ENCODE peak calls at places on chromosomes 16 and 17, in ten cellular contexts. G, H, T, O, U, I, W, C, Y and M are unnamed samples.

GRCh38 chr17:73384926-73385325 is 73.1 kb upstream of the CDC42EP4 start:
- DNase-seq in G (no peak), H (no peak), T (no peak), O (no peak), U (no peak), I (no peak), W (no peak), C (no peak), Y (no peak), M (no peak)

GRCh38 chr17:65474658-65475057 is 86.8 kb downstream of the AXIN2 start:
- DNase-seq in G (no peak), H (no peak), T (no peak), O (no peak), U (no peak), I (no peak), W (no peak), C (no peak), Y (no peak), M (no peak)

GRCh38 chr17:27153005-27153404 is 140.9 kb upstream of the WSB1 start:
- DNase-seq in G (no peak), H (peak), T (no peak), O (no peak), U (peak), I (no peak), W (no peak), C (no peak), Y (no peak), M (peak)

GRCh38 chr16:87681990-87682570 is 79.8 kb downstream of the JPH3 start:
- DNase-seq in G (no peak), H (peak), T (no peak), O (peak), U (no peak), I (no peak), W (peak), C (no peak), Y (no peak), M (no peak)

GRCh38 chr17:50207318-50207717 is 5.9 kb upstream of the COL1A1 start:
- DNase-seq in G (no peak), H (no peak), T (no peak), O (no peak), U (no peak), I (no peak), W (no peak), C (no peak), Y (no peak), M (no peak)

GRCh38 chr17:36592711-36593321 is 1.1 kb downstream of the DHRS11 start:
- DNase-seq in G (no peak), H (no peak), T (no peak), O (no peak), U (peak), I (no peak), W (no peak), C (peak), Y (no peak), M (peak)

GRCh38 chr17:2847601-2848255 is 51.5 kb downstream of the RAP1GAP2 start:
- DNase-seq in G (no peak), H (no peak), T (no peak), O (no peak), U (no peak), I (no peak), W (no peak), C (no peak), Y (no peak), M (no peak)

GRCh38 chr16:81774348-81774747 is 4.7 kb upstream of the PLCG2 start:
- DNase-seq in G (no peak), H (no peak), T (peak), O (no peak), U (no peak), I (no peak), W (no peak), C (no peak), Y (no peak), M (peak)

GRCh38 chr16:3578121-3578520 is 918 bp upstream of the NLRC3 start:
- DNase-seq in G (no peak), H (no peak), T (no peak), O (no peak), U (no peak), I (no peak), W (no peak), C (no peak), Y (no peak), M (peak)

DNA sequence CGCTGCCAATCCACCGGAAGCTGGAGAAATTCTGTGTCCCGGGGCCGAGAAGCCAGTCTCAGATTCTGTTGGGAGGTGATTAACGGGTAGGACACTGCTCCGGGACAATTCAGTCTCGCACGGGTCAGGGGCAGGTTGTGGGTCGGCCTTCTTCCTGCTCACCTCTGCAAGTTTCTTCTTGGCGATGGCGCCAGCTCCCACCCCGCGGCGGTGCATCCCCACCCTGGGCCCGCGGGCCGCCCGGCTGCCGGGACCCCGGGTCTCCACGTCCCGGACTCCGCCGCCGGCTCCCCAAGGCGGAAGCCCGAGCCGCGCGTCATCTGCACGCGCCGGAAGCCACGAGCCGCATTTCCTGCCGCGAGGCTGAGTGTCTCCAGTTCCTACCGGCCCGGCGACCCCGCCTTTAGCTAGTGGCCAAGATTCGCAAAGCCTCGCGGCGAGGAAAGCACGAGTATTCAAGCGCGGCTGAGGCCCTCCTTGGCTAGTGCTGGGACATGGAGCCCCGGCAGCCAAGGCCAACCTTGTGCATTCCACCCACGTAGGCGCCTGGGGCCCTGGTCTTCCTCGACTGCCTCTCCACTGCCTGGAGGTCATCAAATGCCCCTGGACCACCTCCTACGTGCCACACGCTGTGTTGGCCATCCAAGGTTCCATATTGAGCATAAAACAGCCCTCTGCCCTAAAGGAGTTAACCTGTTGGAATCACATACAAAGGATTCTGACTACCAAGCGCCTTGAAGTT is at the start of gene SNF8:
- DNase-seq in G (peak), H (peak), T (peak), O (peak), U (peak), I (peak), W (peak), C (peak), Y (peak), M (peak)
- TF ChIP-seq POLR2A in G (peak), H (peak), T (peak), O (peak), U (peak), I (peak), W (peak), C (no peak), Y (peak), M (no peak)

DNA sequence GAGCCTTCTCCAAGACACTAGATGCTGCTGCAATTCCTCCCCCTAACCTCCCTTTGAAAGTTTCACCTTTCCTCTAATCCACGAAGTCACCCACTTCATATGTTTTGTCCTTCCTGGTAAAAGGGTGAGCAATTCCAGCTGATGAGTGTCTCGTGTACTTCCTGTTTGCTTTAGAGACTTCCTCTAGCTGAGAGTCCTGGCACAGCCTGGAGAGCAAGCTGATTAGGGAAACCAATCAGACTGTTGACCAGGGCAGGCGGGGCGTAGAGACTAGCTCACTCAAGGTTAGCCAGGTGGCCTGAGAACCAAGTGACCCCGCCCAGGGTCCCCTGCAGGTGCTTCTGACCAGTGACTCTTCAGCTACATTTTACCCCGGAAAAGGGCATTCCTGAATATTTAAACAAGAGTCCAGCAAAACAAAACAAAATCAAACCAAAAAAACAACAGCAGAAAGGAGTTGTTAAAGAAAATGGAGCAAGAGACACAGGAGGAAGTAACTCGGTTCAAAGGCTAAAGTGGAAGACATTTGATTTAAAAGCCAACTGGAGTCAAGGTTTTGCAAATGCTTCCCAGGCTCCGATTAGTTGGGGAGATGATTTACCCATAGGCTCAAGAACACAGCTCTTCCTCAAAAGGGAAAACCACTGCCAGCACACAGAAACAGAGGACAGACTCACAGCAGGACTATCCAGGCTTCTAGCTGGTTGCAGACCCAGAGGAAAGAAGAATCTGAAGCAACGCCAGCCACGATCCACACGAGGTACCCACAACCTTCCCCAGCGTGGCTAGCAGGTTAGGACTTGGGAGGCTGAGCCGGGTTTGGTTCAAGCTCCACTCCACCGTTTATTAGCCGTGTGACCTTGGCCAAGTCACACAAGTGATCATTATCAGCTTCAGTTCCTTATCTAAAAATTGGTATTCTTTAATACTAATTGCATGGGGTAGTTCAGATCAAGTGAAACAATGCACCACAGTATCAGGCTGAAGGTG is 13.4 kb downstream of the HSPB9 start:
- DNase-seq in G (peak), H (peak), T (peak), O (peak), U (no peak), I (no peak), W (peak), C (no peak), Y (peak), M (peak)
- TF ChIP-seq POLR2A in G (no peak), H (no peak), T (peak), O (no peak), U (no peak), I (no peak), W (no peak), C (no peak), Y (peak), M (no peak)

DNA sequence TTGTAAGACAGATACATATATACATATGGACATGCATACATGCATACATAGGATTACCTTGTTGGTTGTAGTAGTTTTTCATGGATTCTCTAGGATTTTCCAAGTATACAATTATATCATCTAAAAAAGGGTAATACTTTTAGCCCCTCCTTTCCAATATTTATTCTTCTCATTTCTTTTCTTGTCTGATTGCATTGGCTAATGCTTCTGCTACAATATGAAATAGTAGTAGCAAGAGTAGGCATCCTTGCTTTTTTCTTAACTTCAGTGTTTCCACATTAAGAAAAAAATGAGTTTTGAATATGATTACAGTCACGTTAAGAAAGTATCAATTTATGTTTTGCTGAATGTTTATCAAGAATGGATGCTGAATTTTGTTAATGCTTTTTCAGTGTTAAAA is 58.0 kb downstream of the RBFOX3 start:
- DNase-seq in G (no peak), H (no peak), T (no peak), O (no peak), U (no peak), I (no peak), W (no peak), C (no peak), Y (no peak), M (no peak)
- TF ChIP-seq POLR2A in G (no peak), H (no peak), T (no peak), O (no peak), U (no peak), I (no peak), W (no peak), C (no peak), Y (no peak), M (no peak)

DNA sequence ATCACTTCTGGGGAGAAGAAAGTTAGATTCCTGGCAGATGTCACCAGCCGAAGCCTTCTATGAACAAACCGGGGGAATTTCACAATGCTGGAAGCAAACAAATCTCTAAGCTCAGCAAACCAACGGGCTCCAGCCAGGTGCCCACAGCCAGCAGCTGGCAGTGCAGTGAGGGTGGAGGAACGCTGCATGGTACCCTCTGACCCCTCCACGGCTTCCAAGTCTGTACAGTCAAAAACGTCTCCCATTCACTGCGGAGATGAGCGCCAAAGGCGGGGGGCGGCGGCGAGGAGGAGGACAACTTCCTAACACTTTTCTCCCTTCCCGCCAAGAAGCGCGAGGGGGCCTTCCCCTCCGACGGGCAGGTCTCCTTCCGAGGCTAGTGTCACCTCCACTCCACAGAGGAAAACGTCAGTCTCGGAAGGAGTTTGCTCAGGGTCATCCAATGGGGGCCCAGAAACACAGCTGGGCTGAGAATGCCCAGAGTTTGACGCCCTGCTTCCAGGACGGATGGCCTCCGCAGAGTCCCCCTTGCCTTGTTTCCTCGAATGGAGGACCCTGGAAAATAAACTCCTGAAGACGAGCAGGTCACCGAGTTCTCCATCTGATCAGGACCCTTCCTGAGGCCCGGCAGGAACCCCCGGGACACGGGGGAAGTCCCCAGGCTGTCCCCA is 855 bp downstream of the ZNF598 start:
- DNase-seq in G (no peak), H (peak), T (peak), O (peak), U (no peak), I (no peak), W (no peak), C (no peak), Y (no peak), M (peak)
- TF ChIP-seq POLR2A in G (no peak), H (peak), T (no peak), O (no peak), U (no peak), I (no peak), W (no peak), C (no peak), Y (peak), M (no peak)